ENCODE peak calls at places on chromosomes 4 and X, in five cellular contexts. One of them, this sample, is unnamed.

GRCh38 chr4:94548571-94548970 is 96.8 kb downstream of the PDLIM5 start:
- DNase-seq in GM12878: no peak
- DNase-seq in K562: peak
- DNase-seq in H1: no peak
- DNase-seq in HepG2: peak
- DNase-seq in this sample: peak

GRCh38 chr4:40719008-40719623 is 30.6 kb upstream of the NSUN7 start:
- DNase-seq in GM12878: peak
- DNase-seq in K562: no peak
- DNase-seq in H1: no peak
- DNase-seq in HepG2: peak
- DNase-seq in this sample: peak

GRCh38 chr4:75940692-75941253 is at the start of gene NAAA:
- DNase-seq in GM12878: no peak
- DNase-seq in K562: peak
- DNase-seq in H1: peak
- DNase-seq in HepG2: peak
- DNase-seq in this sample: peak

GRCh38 chr4:149553959-149554520 is 261.6 kb downstream of the IQCM start:
- DNase-seq in GM12878: no peak
- DNase-seq in K562: no peak
- DNase-seq in H1: no peak
- DNase-seq in HepG2: no peak
- DNase-seq in this sample: no peak

GRCh38 chr4:94488667-94489066 is 36.9 kb downstream of the PDLIM5 start:
- DNase-seq in GM12878: no peak
- DNase-seq in K562: no peak
- DNase-seq in H1: no peak
- DNase-seq in HepG2: no peak
- DNase-seq in this sample: peak

GRCh38 chr4:150578745-150579470 is 3.0 kb upstream of the MAB21L2 start:
- DNase-seq in GM12878: no peak
- DNase-seq in K562: no peak
- DNase-seq in H1: no peak
- DNase-seq in HepG2: no peak
- DNase-seq in this sample: no peak

GRCh38 chr4:139814285-139815015 is 148.8 kb downstream of the MGST2 start:
- DNase-seq in GM12878: no peak
- DNase-seq in K562: no peak
- DNase-seq in H1: no peak
- DNase-seq in HepG2: no peak
- DNase-seq in this sample: no peak

GRCh38 chr4:142367326-142368188 is 478.5 kb downstream of the INPP4B start:
- DNase-seq in GM12878: no peak
- DNase-seq in K562: no peak
- DNase-seq in H1: no peak
- DNase-seq in HepG2: no peak
- DNase-seq in this sample: no peak

GRCh38 chr4:73964862-73965611 is 16.8 kb downstream of the PF4 start:
- DNase-seq in GM12878: no peak
- DNase-seq in K562: no peak
- DNase-seq in H1: peak
- DNase-seq in HepG2: peak
- DNase-seq in this sample: no peak

GRCh38 chrX:101265869-101266428 is 25.2 kb downstream of the TAF7L start:
- DNase-seq in GM12878: no peak
- DNase-seq in K562: no peak
- DNase-seq in H1: no peak
- DNase-seq in HepG2: no peak
- DNase-seq in this sample: no peak

GRCh38 chr4:20422398-20422797 is 170.7 kb downstream of the SLIT2 start:
- DNase-seq in GM12878: no peak
- DNase-seq in K562: peak
- DNase-seq in H1: peak
- DNase-seq in HepG2: peak
- DNase-seq in this sample: peak

GRCh38 chrX:72247206-72247944 is 8.5 kb upstream of the ERCC6L start:
- DNase-seq in GM12878: no peak
- DNase-seq in K562: no peak
- DNase-seq in H1: no peak
- DNase-seq in HepG2: peak
- DNase-seq in this sample: no peak

GRCh38 chr4:158948071-158948470 is 154.8 kb upstream of the RAPGEF2 start:
- DNase-seq in GM12878: no peak
- DNase-seq in K562: no peak
- DNase-seq in H1: no peak
- DNase-seq in HepG2: no peak
- DNase-seq in this sample: no peak

GRCh38 chr4:150679767-150680088 is 97.8 kb downstream of the MAB21L2 start:
- DNase-seq in GM12878: no peak
- DNase-seq in K562: no peak
- DNase-seq in H1: no peak
- DNase-seq in HepG2: no peak
- DNase-seq in this sample: no peak

GRCh38 chrX:152637649-152638442 is at the start of gene GABRQ:
- DNase-seq in GM12878: no peak
- DNase-seq in K562: peak
- DNase-seq in H1: peak
- DNase-seq in HepG2: no peak
- DNase-seq in this sample: peak

GRCh38 chr4:16887887-16888286 is 10.6 kb downstream of the LDB2 start:
- DNase-seq in GM12878: no peak
- DNase-seq in K562: no peak
- DNase-seq in H1: no peak
- DNase-seq in HepG2: no peak
- DNase-seq in this sample: peak

GRCh38 chr4:113837397-113837796 is 75.9 kb upstream of the CAMK2D start:
- DNase-seq in GM12878: peak
- DNase-seq in K562: no peak
- DNase-seq in H1: no peak
- DNase-seq in HepG2: no peak
- DNase-seq in this sample: peak

GRCh38 chr4:107862658-107863057 is 37.9 kb downstream of the SGMS2 start:
- DNase-seq in GM12878: no peak
- DNase-seq in K562: no peak
- DNase-seq in H1: no peak
- DNase-seq in HepG2: peak
- DNase-seq in this sample: peak

GRCh38 chr4:25141592-25141991 is 18.7 kb downstream of the SEPSECS start:
- DNase-seq in GM12878: no peak
- DNase-seq in K562: no peak
- DNase-seq in H1: no peak
- DNase-seq in HepG2: no peak
- DNase-seq in this sample: no peak

GRCh38 chrX:43813898-43814297 is 68.4 kb downstream of the MAOB start:
- DNase-seq in GM12878: no peak
- DNase-seq in K562: no peak
- DNase-seq in H1: peak
- DNase-seq in HepG2: no peak
- DNase-seq in this sample: no peak

GRCh38 chr4:25477251-25477650 is 100.2 kb downstream of the ANAPC4 start:
- DNase-seq in GM12878: no peak
- DNase-seq in K562: no peak
- DNase-seq in H1: no peak
- DNase-seq in HepG2: no peak
- DNase-seq in this sample: no peak

GRCh38 chr4:54097152-54097551 is 2.8 kb upstream of the GSX2 start:
- DNase-seq in GM12878: no peak
- DNase-seq in K562: no peak
- DNase-seq in H1: no peak
- DNase-seq in HepG2: no peak
- DNase-seq in this sample: no peak

GRCh38 chr4:125744891-125745364 is 430.2 kb downstream of the FAT4 start:
- DNase-seq in GM12878: no peak
- DNase-seq in K562: no peak
- DNase-seq in H1: no peak
- DNase-seq in HepG2: no peak
- DNase-seq in this sample: no peak

GRCh38 chr4:105978684-105979296 is 83.5 kb downstream of the NPNT start:
- DNase-seq in GM12878: no peak
- DNase-seq in K562: no peak
- DNase-seq in H1: no peak
- DNase-seq in HepG2: no peak
- DNase-seq in this sample: no peak

GRCh38 chrX:133868687-133869086 is 116.7 kb downstream of the GPC3 start:
- DNase-seq in GM12878: no peak
- DNase-seq in K562: no peak
- DNase-seq in H1: no peak
- DNase-seq in HepG2: no peak
- DNase-seq in this sample: no peak

GRCh38 chr4:77201857-77202256 is 44.9 kb downstream of the CCNG2 start:
- DNase-seq in GM12878: no peak
- DNase-seq in K562: no peak
- DNase-seq in H1: no peak
- DNase-seq in HepG2: no peak
- DNase-seq in this sample: no peak

GRCh38 chrX:24718771-24719170 is 25.1 kb downstream of the POLA1 start:
- DNase-seq in GM12878: no peak
- DNase-seq in K562: no peak
- DNase-seq in H1: no peak
- DNase-seq in HepG2: no peak
- DNase-seq in this sample: no peak

GRCh38 chr4:146246381-146246780 is 32.0 kb downstream of the REELD1 start:
- DNase-seq in GM12878: no peak
- DNase-seq in K562: no peak
- DNase-seq in H1: no peak
- DNase-seq in HepG2: no peak
- DNase-seq in this sample: no peak

GRCh38 chr4:172786039-172786792 is 382.4 kb upstream of the GALNT7 start:
- DNase-seq in GM12878: no peak
- DNase-seq in K562: no peak
- DNase-seq in H1: no peak
- DNase-seq in HepG2: no peak
- DNase-seq in this sample: no peak

GRCh38 chr4:187726485-187726884 is 269.1 kb upstream of the ZFP42 start:
- DNase-seq in GM12878: no peak
- DNase-seq in K562: no peak
- DNase-seq in H1: no peak
- DNase-seq in HepG2: no peak
- DNase-seq in this sample: no peak

GRCh38 chrX:120021927-120022326 is 55.6 kb downstream of the RHOXF2B start:
- DNase-seq in GM12878: no peak
- DNase-seq in K562: peak
- DNase-seq in H1: no peak
- DNase-seq in HepG2: peak
- DNase-seq in this sample: no peak

GRCh38 chrX:48083706-48084105 is 12.3 kb upstream of the ZNF630 start:
- DNase-seq in GM12878: no peak
- DNase-seq in K562: no peak
- DNase-seq in H1: no peak
- DNase-seq in HepG2: no peak
- DNase-seq in this sample: no peak

GRCh38 chrX:48086119-48086518 is 14.7 kb upstream of the ZNF630 start:
- DNase-seq in GM12878: no peak
- DNase-seq in K562: no peak
- DNase-seq in H1: no peak
- DNase-seq in HepG2: peak
- DNase-seq in this sample: no peak

DNA sequence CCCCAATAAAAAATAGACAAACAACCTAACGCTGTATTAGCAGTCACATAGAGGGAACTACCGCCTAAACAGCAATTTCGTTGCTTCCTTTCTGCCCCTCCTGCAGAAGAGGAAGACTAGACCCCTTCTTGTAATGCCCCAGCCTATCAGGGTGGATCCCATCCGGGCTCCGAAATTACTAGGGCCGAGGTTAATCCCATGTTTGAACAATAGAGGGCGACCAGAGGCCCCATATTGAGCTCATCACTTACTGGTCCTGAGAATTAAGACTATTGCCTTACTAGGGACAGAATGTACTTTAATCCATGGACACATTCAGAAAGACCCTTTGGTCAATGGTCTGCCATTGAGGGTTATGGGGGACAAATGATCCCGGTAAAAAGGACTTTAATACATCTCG is 11.8 kb upstream of the ZNF630 start:
- DNase-seq in GM12878: no peak
- DNase-seq in K562: peak
- DNase-seq in H1: peak
- DNase-seq in HepG2: peak
- DNase-seq in this sample: peak
- TF ChIP-seq HDAC2 in GM12878: no peak
- TF ChIP-seq HDAC2 in K562: no peak
- TF ChIP-seq HDAC2 in H1: no peak
- TF ChIP-seq HDAC2 in HepG2: no peak
- TF ChIP-seq HDAC2 in this sample: no peak

DNA sequence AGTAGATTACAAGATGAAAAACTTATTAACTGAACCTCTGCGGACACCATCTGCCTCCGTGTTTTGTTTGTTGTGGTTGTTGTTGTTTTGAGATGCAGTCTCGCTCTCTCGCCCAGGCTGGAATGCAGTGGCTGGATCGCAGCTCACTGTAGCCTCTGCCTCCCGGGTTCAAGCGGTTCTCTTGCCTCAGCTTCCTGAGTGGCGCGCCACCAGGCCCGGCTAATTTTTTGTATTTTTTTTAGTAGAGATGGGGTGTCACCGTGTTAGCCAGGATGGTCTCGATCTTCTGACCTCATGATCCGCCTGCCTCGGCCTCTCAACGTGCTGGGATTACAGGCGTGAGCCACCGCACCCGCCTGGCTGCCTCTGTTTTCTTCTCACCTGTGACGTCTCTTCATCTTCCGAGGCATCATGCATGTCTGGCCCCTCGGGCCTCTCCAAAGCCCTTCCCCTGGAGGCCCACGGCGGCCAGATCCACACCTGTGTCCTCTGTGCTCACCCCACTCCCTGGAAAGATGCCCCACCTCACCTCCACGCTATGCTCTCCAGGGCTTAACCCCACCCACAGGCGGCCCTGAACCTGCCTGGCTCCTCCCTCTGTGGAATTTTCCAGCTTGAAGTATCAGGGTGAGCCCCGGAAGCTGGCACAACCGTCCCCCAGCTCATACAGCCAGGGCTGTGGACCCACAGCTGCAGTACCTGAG is 77.0 kb upstream of the MXD4 start:
- DNase-seq in GM12878: no peak
- DNase-seq in K562: no peak
- DNase-seq in H1: no peak
- DNase-seq in HepG2: no peak
- DNase-seq in this sample: no peak
- TF ChIP-seq HDAC2 in GM12878: no peak
- TF ChIP-seq HDAC2 in K562: no peak
- TF ChIP-seq HDAC2 in H1: no peak
- TF ChIP-seq HDAC2 in HepG2: no peak
- TF ChIP-seq HDAC2 in this sample: no peak

DNA sequence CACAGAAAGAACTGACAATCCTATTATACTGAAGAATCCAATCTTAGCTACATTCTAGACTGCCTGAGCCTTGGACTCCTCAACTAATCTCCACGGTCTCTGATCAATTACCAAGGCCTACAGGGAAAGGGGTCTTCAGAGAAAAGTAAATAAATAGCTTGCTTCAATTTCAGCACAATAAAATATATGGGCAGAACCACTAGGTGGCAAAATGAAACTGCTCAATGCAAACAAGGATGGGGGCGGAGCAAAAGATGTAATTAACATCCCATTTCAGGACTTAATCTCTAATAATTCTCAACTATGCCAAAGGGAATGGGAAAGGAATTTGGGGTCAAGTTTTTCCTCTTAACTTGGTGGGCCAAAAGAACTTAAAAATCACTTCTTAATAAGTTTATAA is 78.4 kb upstream of the MAP3K15 start:
- DNase-seq in GM12878: no peak
- DNase-seq in K562: no peak
- DNase-seq in H1: no peak
- DNase-seq in HepG2: peak
- DNase-seq in this sample: peak
- TF ChIP-seq HDAC2 in GM12878: no peak
- TF ChIP-seq HDAC2 in K562: no peak
- TF ChIP-seq HDAC2 in H1: no peak
- TF ChIP-seq HDAC2 in HepG2: no peak
- TF ChIP-seq HDAC2 in this sample: no peak

GRCh38 chrX:32408389-32408788 is 803.0 kb downstream of the DMD start:
- DNase-seq in GM12878: no peak
- DNase-seq in K562: no peak
- DNase-seq in H1: no peak
- DNase-seq in HepG2: no peak
- DNase-seq in this sample: peak
- TF ChIP-seq HDAC2 in GM12878: no peak
- TF ChIP-seq HDAC2 in K562: no peak
- TF ChIP-seq HDAC2 in H1: no peak
- TF ChIP-seq HDAC2 in HepG2: no peak
- TF ChIP-seq HDAC2 in this sample: no peak

This sample was measured in A549.